ENCODE peak calls at places on chromosomes 2 and 18, in eight cellular contexts. X, G, K, R, S, T, W and D are unnamed samples.
A peak's percentile ranks its signal among the peaks of the same experiment; 100 is the strongest.

GRCh38 chr2:45237850-45238542 is 228.7 kb upstream of the SIX2 start:
- DNase-seq in W (peak; percentile 62), X (no peak), S (peak; percentile 83), K (no peak), G (peak; percentile 84), T (peak; percentile 91), R (no peak), D (peak; percentile 16)

GRCh38 chr2:235264512-235264911 is 229.3 kb upstream of the AGAP1 start:
- DNase-seq in R (no peak), X (no peak), T (no peak), S (no peak), W (no peak), K (no peak), G (no peak), D (no peak)

GRCh38 chr2:238484522-238485452 is 58.1 kb downstream of the ASB1 start:
- DNase-seq in W (no peak), R (no peak), K (no peak), G (peak; percentile 12), X (no peak), S (no peak), T (no peak), D (no peak)

GRCh38 chr2:150485114-150485870 is 2.2 kb downstream of the RND3 start:
- DNase-seq in K (no peak), S (peak; percentile 30), W (peak; percentile 67), R (peak; percentile 67), G (peak; percentile 80), X (no peak), T (no peak), D (no peak)

GRCh38 chr2:45904267-45904921 is 252.9 kb downstream of the PRKCE start:
- DNase-seq in W (no peak), R (no peak), K (no peak), S (no peak), T (no peak), X (no peak), G (no peak), D (no peak)

GRCh38 chr2:118388771-118389170 is 300.5 kb downstream of the INSIG2 start:
- DNase-seq in K (no peak), T (no peak), S (no peak), G (peak; percentile 33), R (no peak), X (no peak), W (no peak), D (no peak)

GRCh38 chr2:63861220-63861822 is 19.6 kb downstream of the UGP2 start:
- DNase-seq in T (peak; percentile 73), R (no peak), G (peak; percentile 77), W (peak; percentile 79), K (peak; percentile 50), S (peak; percentile 54), X (no peak), D (peak; percentile 51)

GRCh38 chr2:120398961-120399888 is 53.3 kb downstream of the INHBB start:
- DNase-seq in R (no peak), W (no peak), K (no peak), X (no peak), T (no peak), S (peak; percentile 98), G (peak; percentile 97), D (peak; percentile 41)

GRCh38 chr18:10401489-10401888 is 52.9 kb upstream of the APCDD1 start:
- DNase-seq in K (no peak), T (peak; percentile 27), G (no peak), W (no peak), X (no peak), S (no peak), R (no peak), D (no peak)

GRCh38 chr2:26493631-26494030 is 15.7 kb upstream of the OTOF start:
- DNase-seq in W (no peak), X (no peak), R (no peak), G (no peak), S (no peak), K (no peak), T (peak; percentile 45), D (no peak)
- TF ChIP-seq MAX in W (no peak), X (no peak), R (no peak), G (no peak), S (no peak), K (no peak), T (no peak), D (no peak)

DNA sequence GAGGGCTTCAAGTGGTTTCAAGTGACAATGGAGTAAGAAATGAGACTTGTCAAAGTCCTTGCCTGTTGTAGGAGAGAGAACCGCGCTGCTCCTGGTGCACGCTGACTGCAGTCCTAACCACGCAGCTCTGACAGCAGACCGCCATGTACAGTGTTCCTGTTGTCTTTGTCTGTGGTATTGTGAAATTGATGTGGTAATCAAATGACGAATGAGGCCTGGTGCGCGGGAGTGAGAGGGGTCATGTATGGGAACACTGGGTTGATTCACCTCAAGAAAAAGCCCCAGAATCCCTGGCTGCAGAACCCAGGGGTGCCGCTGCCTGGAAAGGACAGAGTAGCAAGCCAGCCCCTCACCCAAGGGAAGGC is 64.0 kb downstream of the INPP4A start:
- DNase-seq in T (peak; percentile 98), K (peak; percentile 44), S (no peak), X (no peak), G (no peak), R (no peak), W (no peak), D (no peak)
- TF ChIP-seq MAX in T (peak; percentile 92), K (no peak), S (no peak), X (no peak), G (no peak), R (no peak), W (no peak), D (no peak)

DNA sequence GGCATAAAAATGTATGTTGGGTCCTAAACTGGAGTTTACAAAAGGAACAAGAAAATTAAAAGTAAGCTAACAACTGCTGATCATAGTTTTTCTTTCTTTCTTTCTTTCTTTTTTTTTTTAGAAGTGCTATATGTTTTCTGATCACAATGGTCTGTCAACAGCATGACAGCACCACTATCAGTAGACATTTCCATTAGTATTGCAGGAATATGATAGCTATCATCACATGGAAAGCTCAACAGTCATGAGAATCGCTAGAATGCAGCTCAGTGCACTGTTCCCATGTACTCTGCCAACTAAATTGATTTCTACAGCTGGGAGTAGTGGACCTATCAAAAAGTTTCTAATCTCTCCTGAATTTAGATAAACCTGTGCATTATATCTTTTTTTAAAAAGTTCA is 950.3 kb upstream of the ACVR2A start:
- DNase-seq in W (no peak), T (no peak), R (no peak), G (no peak), X (no peak), S (no peak), K (no peak), D (no peak)
- TF ChIP-seq MAX in W (no peak), T (no peak), R (no peak), G (no peak), X (no peak), S (no peak), K (no peak), D (no peak)

DNA sequence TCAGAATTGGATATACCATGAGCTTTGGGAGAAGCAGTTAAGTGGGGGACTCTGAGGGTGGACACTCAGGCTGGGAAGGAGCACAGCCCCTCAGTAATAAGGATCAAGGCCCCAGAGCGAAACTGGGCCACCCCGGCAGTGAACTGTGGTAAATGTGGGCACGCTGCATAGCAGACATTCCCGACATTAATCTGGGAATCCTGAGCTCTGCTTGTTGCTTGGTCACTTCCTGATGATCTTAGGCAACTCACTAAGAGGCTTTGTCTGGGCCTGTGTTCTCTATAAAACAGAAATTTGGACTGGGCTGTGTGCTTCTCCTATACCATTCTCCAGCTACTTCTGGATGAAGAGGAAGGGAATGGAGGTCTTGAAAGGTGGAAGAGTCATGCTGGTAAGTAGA is 4.8 kb downstream of the TGFBRAP1 start:
- DNase-seq in K (no peak), G (no peak), T (no peak), R (no peak), X (no peak), S (no peak), W (peak; percentile 40), D (no peak)
- TF ChIP-seq MAX in K (no peak), G (no peak), T (no peak), R (no peak), X (no peak), S (no peak), W (no peak), D (no peak)

DNA sequence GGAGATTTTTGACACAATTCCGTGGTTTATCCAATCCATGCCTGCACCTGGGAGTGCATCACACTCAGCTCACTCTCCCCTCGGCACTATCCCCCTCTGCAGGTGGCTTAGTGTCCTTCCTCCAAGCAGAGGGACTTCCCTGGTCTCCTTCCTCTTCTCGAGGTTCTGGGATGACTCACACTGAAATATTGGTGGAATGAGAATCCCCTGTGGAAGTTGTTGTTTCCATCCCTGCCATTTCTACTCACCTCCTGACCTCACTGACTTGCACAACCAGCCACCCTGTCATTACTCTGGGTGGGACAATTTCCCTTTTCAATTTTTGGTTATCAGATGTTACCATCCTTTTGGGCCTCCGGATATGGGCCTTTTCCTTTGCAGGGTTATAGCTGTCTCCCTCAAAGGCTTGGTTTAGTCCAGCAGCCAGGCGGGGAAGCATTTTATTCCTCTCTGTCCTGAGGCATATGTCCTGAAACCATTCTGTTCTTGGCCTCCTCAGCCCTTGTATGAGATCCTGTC is 59.9 kb downstream of the PTPRM start:
- DNase-seq in X (no peak), W (peak; percentile 46), K (no peak), R (no peak), G (peak; percentile 66), S (peak; percentile 93), T (no peak), D (no peak)
- TF ChIP-seq MAX in X (no peak), W (no peak), K (no peak), R (no peak), G (peak; percentile 32), S (peak; percentile 16), T (no peak), D (no peak)

GRCh38 chr2:207885010-207885409 is 115.3 kb upstream of the FZD5 start:
- DNase-seq in R (no peak), T (no peak), X (no peak), S (no peak), K (no peak), W (no peak), G (no peak), D (no peak)
- TF ChIP-seq MAX in R (no peak), T (no peak), X (no peak), S (no peak), K (no peak), W (no peak), G (no peak), D (no peak)